ENCODE peak calls at places on chromosome 3, in five cellular contexts. V, T, E, W and F are unnamed samples.

GRCh38 chr3:84547207-84547606 is 411.6 kb upstream of the CADM2 start:
- DNase-seq in V (no peak), T (no peak), W (no peak), E (no peak), F (no peak)

GRCh38 chr3:59809016-59809415 is 759.2 kb upstream of the CFAP20DC start:
- DNase-seq in E (no peak), T (no peak), W (no peak), V (no peak), F (no peak)

GRCh38 chr3:183591881-183592521 is 36.5 kb upstream of the KLHL6 start:
- DNase-seq in V (no peak), W (no peak), T (no peak), E (no peak), F (no peak)

GRCh38 chr3:57283366-57283765 is 9.1 kb downstream of the ASB14 start:
- DNase-seq in T (no peak), V (no peak), E (no peak), W (no peak), F (no peak)

GRCh38 chr3:127800508-127800907 is 21.8 kb downstream of the MGLL start:
- DNase-seq in V (no peak), T (no peak), W (no peak), E (no peak), F (no peak)

GRCh38 chr3:53045784-53046170 is at the start of gene SFMBT1:
- DNase-seq in T (peak), E (peak), V (peak), W (peak), F (peak)

GRCh38 chr3:72246685-72247084 is 461.7 kb upstream of the PROK2 start:
- DNase-seq in V (no peak), W (no peak), T (no peak), E (no peak), F (no peak)

GRCh38 chr3:176513604-176514003 is 683.7 kb downstream of the TBL1XR1 start:
- DNase-seq in W (no peak), V (no peak), T (no peak), E (no peak), F (no peak)

GRCh38 chr3:126435456-126436315 is 40.0 kb downstream of the ZXDC start:
- DNase-seq in T (peak), V (no peak), W (no peak), E (no peak), F (no peak)

GRCh38 chr3:50316657-50317242 is 5.8 kb downstream of the HYAL2 start:
- DNase-seq in E (no peak), T (peak), W (peak), V (no peak), F (no peak)

GRCh38 chr3:192183109-192183508 is 544.2 kb downstream of the FGF12 start:
- DNase-seq in E (no peak), W (no peak), V (no peak), T (no peak), F (no peak)

GRCh38 chr3:194142156-194142910 is 6.4 kb downstream of the HES1 start:
- DNase-seq in T (no peak), W (no peak), V (no peak), E (no peak), F (no peak)

GRCh38 chr3:71119171-71119570 is 464.4 kb downstream of the FOXP1 start:
- DNase-seq in W (no peak), T (no peak), E (no peak), V (no peak), F (no peak)

GRCh38 chr3:37962906-37963486 is 27.6 kb upstream of the VILL start:
- DNase-seq in T (no peak), W (no peak), V (no peak), E (no peak), F (no peak)

GRCh38 chr3:12916159-12916558 is 74.8 kb upstream of the RPL32 start:
- DNase-seq in W (no peak), T (no peak), V (no peak), E (peak), F (no peak)

GRCh38 chr3:16890605-16891333 is 6.0 kb downstream of the PLCL2 start:
- DNase-seq in W (no peak), V (peak), E (no peak), T (no peak), F (no peak)

GRCh38 chr3:132352556-132353143 is 35.4 kb downstream of the ACP3 start:
- DNase-seq in T (no peak), E (peak), V (peak), W (peak), F (peak)

GRCh38 chr3:194749631-194750271 is 64.1 kb downstream of the FAM43A start:
- DNase-seq in V (no peak), W (no peak), E (no peak), T (no peak), F (no peak)

GRCh38 chr3:142385078-142385477 is 62.8 kb downstream of the XRN1 start:
- DNase-seq in E (no peak), W (no peak), V (no peak), T (no peak), F (no peak)

GRCh38 chr3:16177962-16178627 is 3.6 kb downstream of the GALNT15 start:
- DNase-seq in V (no peak), E (peak), W (peak), T (peak), F (peak)

GRCh38 chr3:127134466-127134865 is 58.5 kb upstream of the PRR23E start:
- DNase-seq in T (no peak), V (no peak), W (no peak), E (no peak), F (no peak)